ENCODE peak calls at places on chromosomes 11 and 22, in six cellular contexts. T is memory B cell; Z is central memory CD4-positive, alpha-beta T cell; J is occipital lobe; Y is BE2C; G is progenitor cell of endocrine pancreas. Q is an unnamed sample.
A peak's percentile ranks its signal among the peaks of the same experiment; 100 is the strongest.

GRCh38 chr11:28760676-28761390 is 652.6 kb downstream of the METTL15 start:
- DNase-seq in T (no peak), Z (no peak), J (no peak), Y (no peak), G (no peak), Q (no peak)

GRCh38 chr11:128874406-128874805 is 7.3 kb upstream of the KCNJ1 start:
- DNase-seq in T (no peak), Z (no peak), J (no peak), Y (no peak), G (no peak), Q (no peak)

GRCh38 chr11:16408619-16409018 is 52.3 kb upstream of the SOX6 start:
- DNase-seq in T (no peak), Z (no peak), J (no peak), Y (no peak), G (no peak), Q (no peak)

GRCh38 chr22:23062616-23063538 is 7.4 kb upstream of the GNAZ start:
- DNase-seq in T (no peak), Z (no peak), J (no peak), Y (peak; percentile 4), G (no peak), Q (no peak)

GRCh38 chr22:17961443-17961729 is 63.0 kb downstream of the MICAL3 start:
- DNase-seq in T (no peak), Z (no peak), J (no peak), Y (no peak), G (no peak), Q (no peak)

GRCh38 chr11:3164138-3164539 is 971 bp downstream of the OSBPL5 start:
- DNase-seq in T (no peak), Z (no peak), J (no peak), Y (peak; percentile 4), G (no peak), Q (no peak)

GRCh38 chr11:128520206-128520885 is 67.0 kb downstream of the ETS1 start:
- DNase-seq in T (no peak), Z (no peak), J (no peak), Y (no peak), G (no peak), Q (no peak)

GRCh38 chr11:6206456-6207180 is 1.3 kb downstream of the C11orf42 start:
- DNase-seq in T (no peak), Z (no peak), J (no peak), Y (no peak), G (no peak), Q (no peak)

GRCh38 chr22:30209642-30210041 is 36.9 kb downstream of the LIF start:
- DNase-seq in T (no peak), Z (no peak), J (no peak), Y (no peak), G (no peak), Q (no peak)

GRCh38 chr11:59172345-59173079 is 580 bp downstream of the DTX4 start:
- DNase-seq in T (peak; percentile 50), Z (peak; percentile 10), J (no peak), Y (no peak), G (peak; percentile 51), Q (no peak)

GRCh38 chr11:123616505-123617198 is 37.8 kb downstream of the SCN3B start:
- DNase-seq in T (no peak), Z (no peak), J (peak; percentile 33), Y (peak; percentile 82), G (no peak), Q (no peak)

GRCh38 chr11:61700221-61700620 is 20.0 kb downstream of the DAGLA start:
- DNase-seq in T (no peak), Z (no peak), J (no peak), Y (no peak), G (no peak), Q (no peak)

GRCh38 chr11:36455658-36456111 is 54.4 kb downstream of the TRAF6 start:
- DNase-seq in T (no peak), Z (no peak), J (peak; percentile 11), Y (peak; percentile 47), G (no peak), Q (peak; percentile 34)

GRCh38 chr11:76185931-76186401 is 20.3 kb downstream of the WNT11 start:
- DNase-seq in T (no peak), Z (no peak), J (no peak), Y (peak; percentile 78), G (no peak), Q (no peak)

Q was measured in CD8-positive, alpha-beta T cell.